ENCODE peak calls at places on chromosomes 2 and 18, in six cellular contexts. V, P, Z, F, X and U are unnamed samples.
A peak's percentile ranks its signal among the peaks of the same experiment; 100 is the strongest.

GRCh38 chr2:29056452-29056851 is 17.9 kb downstream of the PCARE start:
- DNase-seq in V (no peak), P (no peak), Z (no peak), F (no peak), X (no peak), U (no peak)

GRCh38 chr2:17621781-17622180 is 81.3 kb downstream of the VSNL1 start:
- DNase-seq in V (no peak), P (no peak), Z (no peak), F (no peak), X (no peak), U (no peak)

GRCh38 chr18:1958798-1959197 is 612.5 kb downstream of the METTL4 start:
- DNase-seq in V (no peak), P (no peak), Z (no peak), F (no peak), X (no peak), U (no peak)

GRCh38 chr2:95345415-95346235 is 48.5 kb downstream of the KCNIP3 start:
- DNase-seq in V (peak; percentile 90), P (peak; percentile 86), Z (peak; percentile 92), F (peak; percentile 70), X (peak; percentile 95), U (peak; percentile 97)

GRCh38 chr18:8685141-8685913 is 20.0 kb upstream of the MTCL1 start:
- DNase-seq in V (no peak), P (peak; percentile 1), Z (no peak), F (no peak), X (no peak), U (no peak)

GRCh38 chr2:173658946-173659371 is 304.3 kb downstream of the CDCA7 start:
- DNase-seq in V (no peak), P (no peak), Z (no peak), F (no peak), X (no peak), U (no peak)

GRCh38 chr2:146392191-146392590 is 1452.6 kb upstream of the ACVR2A start:
- DNase-seq in V (no peak), P (no peak), Z (no peak), F (no peak), X (peak; percentile 42), U (no peak)

GRCh38 chr2:212193066-212193465 is 345.5 kb downstream of the ERBB4 start:
- DNase-seq in V (no peak), P (no peak), Z (no peak), F (no peak), X (no peak), U (no peak)

GRCh38 chr2:88199912-88200682 is 30.0 kb downstream of the THNSL2 start:
- DNase-seq in V (no peak), P (no peak), Z (peak; percentile 85), F (peak; percentile 29), X (peak; percentile 88), U (peak; percentile 76)

GRCh38 chr18:49048361-49048760 is 97.6 kb upstream of the SMAD7 start:
- DNase-seq in V (no peak), P (no peak), Z (no peak), F (no peak), X (no peak), U (no peak)

GRCh38 chr18:22698711-22699110 is 234.4 kb upstream of the RBBP8 start:
- DNase-seq in V (no peak), P (no peak), Z (no peak), F (no peak), X (no peak), U (no peak)

GRCh38 chr2:63050186-63050915 is at the start of gene OTX1:
- DNase-seq in V (peak; percentile 67), P (peak; percentile 63), Z (peak; percentile 83), F (peak; percentile 76), X (peak; percentile 88), U (peak; percentile 98)

GRCh38 chr2:104521247-104521646 is 332.7 kb upstream of the POU3F3 start:
- DNase-seq in V (no peak), P (no peak), Z (no peak), F (peak; percentile 14), X (no peak), U (peak; percentile 43)

GRCh38 chr2:133802366-133802765 is 234.1 kb upstream of the NCKAP5 start:
- DNase-seq in V (no peak), P (no peak), Z (no peak), F (no peak), X (no peak), U (no peak)

GRCh38 chr18:7901657-7902056 is 334.5 kb downstream of the PTPRM start:
- DNase-seq in V (no peak), P (no peak), Z (no peak), F (no peak), X (no peak), U (no peak)

GRCh38 chr2:239735131-239735828 is 289.9 kb downstream of the NDUFA10 start:
- DNase-seq in V (peak; percentile 61), P (no peak), Z (peak; percentile 61), F (peak; percentile 20), X (peak; percentile 70), U (peak; percentile 77)

GRCh38 chr2:134320930-134321329 is 67.1 kb downstream of the MGAT5 start:
- DNase-seq in V (no peak), P (peak; percentile 25), Z (no peak), F (no peak), X (no peak), U (no peak)

GRCh38 chr2:5077479-5078089 is 614.6 kb upstream of the SOX11 start:
- DNase-seq in V (no peak), P (no peak), Z (no peak), F (no peak), X (no peak), U (no peak)

GRCh38 chr2:233492078-233492477 is 74.5 kb downstream of the USP40 start:
- DNase-seq in V (no peak), P (no peak), Z (no peak), F (no peak), X (no peak), U (no peak)

GRCh38 chr18:67425724-67426123 is 90.8 kb downstream of the DSEL start:
- DNase-seq in V (no peak), P (no peak), Z (no peak), F (no peak), X (no peak), U (no peak)

GRCh38 chr2:64143154-64144056 is 815 bp downstream of the PELI1 start:
- DNase-seq in V (peak; percentile 64), P (no peak), Z (peak; percentile 74), F (peak; percentile 62), X (no peak), U (peak; percentile 76)

GRCh38 chr18:9594782-9595181 is 19.6 kb downstream of the PPP4R1 start:
- DNase-seq in V (no peak), P (no peak), Z (no peak), F (no peak), X (no peak), U (no peak)

GRCh38 chr2:122885436-122885835 is 1130.0 kb downstream of the TSN start:
- DNase-seq in V (no peak), P (no peak), Z (no peak), F (no peak), X (no peak), U (no peak)

GRCh38 chr2:235665656-235666239 is 171.9 kb downstream of the AGAP1 start:
- DNase-seq in V (no peak), P (no peak), Z (no peak), F (no peak), X (no peak), U (no peak)

GRCh38 chr2:11419781-11420180 is 46.2 kb downstream of the E2F6 start:
- DNase-seq in V (no peak), P (no peak), Z (no peak), F (no peak), X (no peak), U (no peak)

GRCh38 chr2:238594796-238595749 is 168.3 kb downstream of the ASB1 start:
- DNase-seq in V (no peak), P (no peak), Z (no peak), F (no peak), X (no peak), U (no peak)

GRCh38 chr2:170498559-170498958 is 216.6 kb upstream of the SP5 start:
- DNase-seq in V (no peak), P (no peak), Z (no peak), F (no peak), X (no peak), U (no peak)

GRCh38 chr18:43160509-43160908 is 45.0 kb upstream of the RIT2 start:
- DNase-seq in V (no peak), P (no peak), Z (no peak), F (no peak), X (no peak), U (no peak)

GRCh38 chr2:68420254-68420910 is 46.7 kb downstream of the FBXO48 start:
- DNase-seq in V (no peak), P (no peak), Z (no peak), F (no peak), X (no peak), U (no peak)

GRCh38 chr2:121073320-121074210 is 211.4 kb downstream of the TFCP2L1 start:
- DNase-seq in V (no peak), P (no peak), Z (no peak), F (no peak), X (peak; percentile 71), U (no peak)

GRCh38 chr2:121076501-121076820 is 208.5 kb downstream of the TFCP2L1 start:
- DNase-seq in V (no peak), P (no peak), Z (no peak), F (no peak), X (no peak), U (peak; percentile 61)

GRCh38 chr2:121075641-121076500 is 209.1 kb downstream of the TFCP2L1 start:
- DNase-seq in V (no peak), P (no peak), Z (no peak), F (no peak), X (peak; percentile 57), U (peak; percentile 87)

GRCh38 chr2:121074322-121074932 is 210.6 kb downstream of the TFCP2L1 start:
- DNase-seq in V (no peak), P (no peak), Z (no peak), F (no peak), X (peak; percentile 49), U (peak; percentile 80)

DNA sequence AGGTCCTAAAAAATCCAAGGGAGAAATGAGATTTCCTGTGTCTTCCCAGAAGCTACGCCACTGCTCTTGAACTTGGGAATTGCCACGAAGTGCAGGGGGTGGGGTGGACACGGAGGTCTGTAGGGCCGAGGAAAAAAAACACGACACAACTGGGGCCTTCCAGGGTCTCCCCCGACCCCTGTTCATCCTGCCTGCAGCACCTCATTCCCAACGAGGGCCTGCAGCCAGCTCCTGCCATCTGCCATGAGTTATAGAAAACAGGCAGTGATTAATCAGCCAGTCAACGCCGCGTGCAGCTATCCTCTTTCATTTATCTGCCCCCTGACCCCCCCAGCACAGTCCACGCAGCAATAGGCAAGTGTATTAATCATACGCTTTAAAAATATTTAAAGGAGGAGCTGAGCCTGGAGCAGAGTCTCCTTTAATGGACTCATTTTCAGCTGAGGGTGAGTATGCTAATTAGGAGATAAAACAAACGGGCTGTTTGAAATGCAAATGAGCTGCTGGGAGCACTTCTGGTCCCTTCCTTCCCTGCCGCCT is 209.9 kb downstream of the TFCP2L1 start:
- DNase-seq in V (peak; percentile 74), P (no peak), Z (no peak), F (peak; percentile 57), X (peak; percentile 55), U (peak; percentile 90)
- H3K4me3 ChIP-seq in V (peak overlapping the region; percentile 11), P (no peak overlapping the region), Z (no peak overlapping the region), F (no peak overlapping the region), X (no peak overlapping the region), U (peak overlapping the region; percentile 26)

GRCh38 chr2:19837235-19837766 is 64.5 kb downstream of the TTC32 start:
- DNase-seq in V (no peak), P (no peak), Z (no peak), F (no peak), X (no peak), U (no peak)
- H3K27me3 ChIP-seq in V (no peaks in the 10 kb centered on the region), P (no peaks in the 10 kb centered on the region), Z (no peaks in the 10 kb centered on the region), F (no peaks in the 10 kb centered on the region), X (no peaks in the 10 kb centered on the region), U (no peaks in the 10 kb centered on the region)

GRCh38 chr2:3728104-3729054 is 25.0 kb downstream of the DCDC2C start:
- DNase-seq in V (no peak), P (no peak), Z (no peak), F (peak; percentile 41), X (no peak), U (peak; percentile 64)
- H3K4me3 ChIP-seq in V (no peak overlapping the region), P (no peak overlapping the region), Z (no peak overlapping the region), F (no peak overlapping the region), X (no peak overlapping the region), U (no peak overlapping the region)

GRCh38 chr2:231038483-231039293 is 1.4 kb downstream of the C2orf72 start:
- DNase-seq in V (no peak), P (no peak), Z (no peak), F (no peak), X (no peak), U (peak; percentile 80)
- H3K27me3 ChIP-seq in V (peaks cover 58% of the 10 kb centered on the region), P (no peaks in the 10 kb centered on the region), Z (peaks cover 60% of the 10 kb centered on the region), F (peaks cover 12% of the 10 kb centered on the region), X (peaks cover 46% of the 10 kb centered on the region), U (peaks cover 45% of the 10 kb centered on the region)